ENCODE peak calls at places on chromosomes 16 and 17, in six cellular contexts. X is HFFc6, W is AG10803, M is coronary artery, H is SK-N-SH, R is D721Med. K is an unnamed sample.

GRCh38 chr17:16415031-16415924 is at the start of gene TRPV2:
- DNase-seq in X (no peak), W (no peak), M (no peak), H (peak), R (no peak), K (no peak)

GRCh38 chr17:2102931-2103398 is 48.1 kb downstream of the HIC1 start:
- DNase-seq in X (peak), W (peak), M (no peak), H (no peak), R (no peak), K (no peak)

GRCh38 chr17:17849147-17849820 is 12.5 kb upstream of the SREBF1 start:
- DNase-seq in X (peak), W (peak), M (no peak), H (no peak), R (no peak), K (no peak)

GRCh38 chr16:18969050-18969854 is 14.5 kb upstream of the TMC7 start:
- DNase-seq in X (peak), W (peak), M (peak), H (peak), R (peak), K (peak)

GRCh38 chr16:11257131-11257938 is 1.3 kb upstream of the SOCS1 start:
- DNase-seq in X (peak), W (peak), M (no peak), H (peak), R (peak), K (peak)

GRCh38 chr17:16298140-16298662 is 55.1 kb downstream of the CENPV start:
- DNase-seq in X (no peak), W (no peak), M (no peak), H (no peak), R (no peak), K (no peak)

GRCh38 chr17:78673395-78673794 is 96.2 kb upstream of the DNAH17 start:
- DNase-seq in X (no peak), W (no peak), M (peak), H (no peak), R (no peak), K (no peak)

GRCh38 chr17:38544175-38544838 is 61.4 kb downstream of the SRCIN1 start:
- DNase-seq in X (no peak), W (no peak), M (no peak), H (no peak), R (no peak), K (no peak)

GRCh38 chr17:40326014-40326831 is 17.2 kb downstream of the RARA start:
- DNase-seq in X (no peak), W (no peak), M (no peak), H (no peak), R (no peak), K (no peak)

GRCh38 chr17:9230346-9230745 is 209.0 kb downstream of the NTN1 start:
- DNase-seq in X (no peak), W (peak), M (no peak), H (peak), R (no peak), K (no peak)

GRCh38 chr17:83150369-83151055 is 71.1 kb downstream of the METRNL start:
- DNase-seq in X (no peak), W (no peak), M (no peak), H (no peak), R (no peak), K (no peak)

GRCh38 chr17:29578626-29579485 is 10.4 kb downstream of the TP53I13 start:
- DNase-seq in X (no peak), W (no peak), M (no peak), H (no peak), R (no peak), K (no peak)

GRCh38 chr17:17179371-17179827 is 26.7 kb downstream of the PLD6 start:
- DNase-seq in X (no peak), W (no peak), M (no peak), H (no peak), R (no peak), K (no peak)

GRCh38 chr17:78957076-78957475 is 22.6 kb downstream of the LGALS3BP start:
- DNase-seq in X (peak), W (peak), M (no peak), H (no peak), R (no peak), K (no peak)

GRCh38 chr16:10093564-10093963 is 88.7 kb downstream of the GRIN2A start:
- DNase-seq in X (no peak), W (peak), M (peak), H (no peak), R (no peak), K (no peak)

GRCh38 chr17:65191805-65192740 is 54.9 kb downstream of the RGS9 start:
- DNase-seq in X (peak), W (peak), M (no peak), H (no peak), R (no peak), K (no peak)

GRCh38 chr17:1087381-1088241 is 90.7 kb downstream of the TIMM22 start:
- DNase-seq in X (no peak), W (peak), M (peak), H (peak), R (no peak), K (peak)

GRCh38 chr17:66975614-66976378 is 11.3 kb downstream of the CACNG4 start:
- DNase-seq in X (no peak), W (no peak), M (no peak), H (no peak), R (no peak), K (no peak)

GRCh38 chr17:48841395-48841831 is 10.6 kb downstream of the CALCOCO2 start:
- DNase-seq in X (peak), W (peak), M (no peak), H (no peak), R (no peak), K (no peak)

GRCh38 chr17:39167492-39167891 is 1.5 kb upstream of the ARL5C start:
- DNase-seq in X (no peak), W (peak), M (no peak), H (no peak), R (peak), K (no peak)

GRCh38 chr17:1123397-1124237 is 56.2 kb downstream of the ABR start:
- DNase-seq in X (no peak), W (no peak), M (no peak), H (peak), R (no peak), K (no peak)

GRCh38 chr16:12147681-12148479 is 171.3 kb downstream of the SNX29 start:
- DNase-seq in X (no peak), W (no peak), M (no peak), H (no peak), R (no peak), K (no peak)

GRCh38 chr16:12158428-12158827 is 181.9 kb downstream of the SNX29 start:
- DNase-seq in X (peak), W (peak), M (no peak), H (no peak), R (no peak), K (no peak)

GRCh38 chr16:82093901-82094300 is 58.8 kb downstream of the HSD17B2 start:
- DNase-seq in X (no peak), W (no peak), M (no peak), H (no peak), R (no peak), K (no peak)

GRCh38 chr17:47717261-47717697 is 15.8 kb upstream of the TBX21 start:
- DNase-seq in X (no peak), W (no peak), M (no peak), H (peak), R (no peak), K (no peak)

GRCh38 chr16:2467301-2468141 is 3.6 kb upstream of the NTN3 start:
- DNase-seq in X (peak), W (peak), M (no peak), H (peak), R (peak), K (peak)

GRCh38 chr16:15498427-15499175 is 64.2 kb downstream of the BMERB1 start:
- DNase-seq in X (peak), W (peak), M (no peak), H (no peak), R (no peak), K (no peak)

GRCh38 chr17:51751072-51751471 is 407.4 kb downstream of the CA10 start:
- DNase-seq in X (no peak), W (no peak), M (no peak), H (no peak), R (no peak), K (no peak)

GRCh38 chr17:38724337-38724988 is 5.7 kb upstream of the CISD3 start:
- DNase-seq in X (no peak), W (no peak), M (no peak), H (peak), R (no peak), K (no peak)

GRCh38 chr17:43170766-43171681 is at the start of gene NBR1:
- DNase-seq in X (peak), W (peak), M (peak), H (peak), R (peak), K (peak)
- TF ChIP-seq CTCF in X (peak), W (peak), M (no peak), H (no peak), R (peak), K (peak)

GRCh38 chr17:36599546-36600250 is 1.7 kb upstream of the MRM1 start:
- DNase-seq in X (no peak), W (no peak), M (no peak), H (no peak), R (no peak), K (no peak)

GRCh38 chr17:36601303-36602029 is at the start of gene MRM1:
- DNase-seq in X (peak), W (peak), M (peak), H (peak), R (peak), K (peak)

GRCh38 chr17:36602030-36602737 is 801 bp downstream of the MRM1 start:
- DNase-seq in X (no peak), W (no peak), M (no peak), H (no peak), R (no peak), K (no peak)

GRCh38 chr17:36600477-36600876 is 906 bp upstream of the MRM1 start:
- DNase-seq in X (no peak), W (no peak), M (no peak), H (no peak), R (no peak), K (no peak)

GRCh38 chr17:36600936-36601302 is 464 bp upstream of the MRM1 start:
- DNase-seq in X (no peak), W (no peak), M (no peak), H (no peak), R (no peak), K (no peak)
- TF ChIP-seq CTCF in X (peak), W (no peak), M (no peak), H (no peak), R (no peak), K (no peak)

GRCh38 chr16:30724641-30725464 is 23.4 kb upstream of the PHKG2 start:
- DNase-seq in X (no peak), W (peak), M (no peak), H (no peak), R (no peak), K (no peak)
- TF ChIP-seq CTCF in X (no peak), W (no peak), M (no peak), H (no peak), R (no peak), K (no peak)

GRCh38 chr17:81523139-81524062 is 4.8 kb upstream of the FSCN2 start:
- DNase-seq in X (peak), W (peak), M (no peak), H (peak), R (no peak), K (peak)
- TF ChIP-seq CTCF in X (peak), W (peak), M (no peak), H (no peak), R (no peak), K (peak)

GRCh38 chr17:45143101-45143670 is 5.1 kb upstream of the HEXIM1 start:
- DNase-seq in X (no peak), W (no peak), M (no peak), H (no peak), R (no peak), K (no peak)
- TF ChIP-seq CTCF in X (no peak), W (no peak), M (no peak), H (no peak), R (no peak), K (no peak)

GRCh38 chr17:33291248-33292183 is 1.6 kb downstream of the ASIC2 start:
- DNase-seq in X (no peak), W (peak), M (no peak), H (peak), R (no peak), K (peak)
- TF ChIP-seq CTCF in X (no peak), W (no peak), M (no peak), H (peak), R (peak), K (peak)

GRCh38 chr16:50887500-50887899 is 145.6 kb downstream of the CYLD start:
- DNase-seq in X (no peak), W (no peak), M (no peak), H (no peak), R (no peak), K (no peak)

GRCh38 chr16:50881953-50882352 is 140.1 kb downstream of the CYLD start:
- DNase-seq in X (no peak), W (no peak), M (no peak), H (no peak), R (no peak), K (no peak)

GRCh38 chr16:50881331-50881830 is 139.5 kb downstream of the CYLD start:
- DNase-seq in X (no peak), W (no peak), M (no peak), H (no peak), R (no peak), K (no peak)

GRCh38 chr16:50880926-50881325 is 139.0 kb downstream of the CYLD start:
- DNase-seq in X (no peak), W (no peak), M (no peak), H (no peak), R (no peak), K (no peak)

GRCh38 chr16:50884066-50884860 is 142.4 kb downstream of the CYLD start:
- DNase-seq in X (no peak), W (no peak), M (no peak), H (peak), R (no peak), K (peak)
- TF ChIP-seq CTCF in X (peak), W (peak), M (no peak), H (no peak), R (no peak), K (peak)

GRCh38 chr17:71959129-71959528 is 161.7 kb upstream of the SOX9 start:
- DNase-seq in X (no peak), W (peak), M (no peak), H (peak), R (no peak), K (no peak)
- TF ChIP-seq CTCF in X (peak), W (peak), M (no peak), H (peak), R (peak), K (peak)

GRCh38 chr16:1003551-1004347 is 22.2 kb downstream of the SOX8 start:
- DNase-seq in X (no peak), W (no peak), M (no peak), H (no peak), R (no peak), K (no peak)
- TF ChIP-seq CTCF in X (no peak), W (no peak), M (no peak), H (no peak), R (no peak), K (no peak)

DNA sequence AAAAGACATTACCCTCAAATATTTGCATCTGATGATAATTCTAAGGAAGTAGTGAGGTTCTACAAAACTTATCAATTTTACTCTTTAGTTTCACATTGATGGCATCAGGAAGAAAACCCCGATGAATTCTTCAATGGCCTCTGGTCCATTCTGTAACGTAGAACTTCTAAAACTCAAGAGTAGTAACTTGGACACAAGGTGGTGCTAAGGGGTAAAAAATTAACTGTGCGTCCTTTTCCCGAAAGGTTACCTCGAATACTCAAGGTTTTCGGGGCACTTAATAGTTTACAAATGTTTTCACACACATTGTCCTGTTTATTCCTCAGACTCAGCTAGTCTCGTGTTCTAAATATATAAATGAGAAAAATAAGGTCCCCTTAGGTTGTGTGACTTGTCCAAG is 517.3 kb upstream of the ZFHX3 start:
- DNase-seq in X (no peak), W (no peak), M (no peak), H (no peak), R (no peak), K (no peak)
- TF ChIP-seq CTCF in X (peak), W (no peak), M (peak), H (no peak), R (peak), K (peak)

K was measured in neural crest cell.